ENCODE peak calls at places on chromosomes 6 and 20, in six cellular contexts. G is naive thymus-derived CD4-positive, alpha-beta T cell; I is BE2C; T is HL-60; R is small intestine; B is SK-N-MC. F is an unnamed sample.
A peak's percentile ranks its signal among the peaks of the same experiment; 100 is the strongest.

GRCh38 chr6:162942860-162943259 is 215.1 kb downstream of the PACRG start:
- DNase-seq in G (no peak), I (no peak), T (no peak), R (no peak), B (no peak), F (peak; percentile 95)

GRCh38 chr6:332671-333070 is 40.4 kb downstream of the DUSP22 start:
- DNase-seq in G (no peak), I (no peak), T (no peak), R (no peak), B (no peak), F (peak; percentile 85)

GRCh38 chr20:11845311-11845710 is 72.4 kb upstream of the BTBD3 start:
- DNase-seq in G (no peak), I (no peak), T (no peak), R (no peak), B (no peak), F (no peak)

GRCh38 chr6:45369870-45370269 is 7.9 kb downstream of the SUPT3H start:
- DNase-seq in G (no peak), I (no peak), T (no peak), R (no peak), B (no peak), F (no peak)

GRCh38 chr20:35306931-35307517 is 14.8 kb upstream of the FAM83C start:
- DNase-seq in G (peak; percentile 19), I (peak; percentile 77), T (no peak), R (peak; percentile 73), B (no peak), F (peak; percentile 90)

GRCh38 chr6:116215414-116215813 is 38.5 kb downstream of the TSPYL4 start:
- DNase-seq in G (no peak), I (no peak), T (no peak), R (no peak), B (no peak), F (no peak)

GRCh38 chr20:33246077-33246476 is 10.3 kb downstream of the BPIFA1 start:
- DNase-seq in G (no peak), I (no peak), T (no peak), R (no peak), B (no peak), F (no peak)

GRCh38 chr6:39466664-39467063 is 144.2 kb upstream of the KCNK16 start:
- DNase-seq in G (no peak), I (no peak), T (no peak), R (peak; percentile 23), B (no peak), F (no peak)

GRCh38 chr6:153947817-153948447 is 91.1 kb upstream of the OPRM1 start:
- DNase-seq in G (peak; percentile 3), I (peak; percentile 25), T (no peak), R (peak; percentile 38), B (peak; percentile 55), F (no peak)

GRCh38 chr20:52312131-52312729 is 120.7 kb upstream of the ZFP64 start:
- DNase-seq in G (peak; percentile 72), I (peak; percentile 65), T (peak; percentile 10), R (peak; percentile 59), B (peak; percentile 91), F (peak; percentile 17)

GRCh38 chr20:20549699-20550098 is 162.7 kb downstream of the RALGAPA2 start:
- DNase-seq in G (no peak), I (no peak), T (no peak), R (peak; percentile 65), B (no peak), F (peak; percentile 83)

DNA sequence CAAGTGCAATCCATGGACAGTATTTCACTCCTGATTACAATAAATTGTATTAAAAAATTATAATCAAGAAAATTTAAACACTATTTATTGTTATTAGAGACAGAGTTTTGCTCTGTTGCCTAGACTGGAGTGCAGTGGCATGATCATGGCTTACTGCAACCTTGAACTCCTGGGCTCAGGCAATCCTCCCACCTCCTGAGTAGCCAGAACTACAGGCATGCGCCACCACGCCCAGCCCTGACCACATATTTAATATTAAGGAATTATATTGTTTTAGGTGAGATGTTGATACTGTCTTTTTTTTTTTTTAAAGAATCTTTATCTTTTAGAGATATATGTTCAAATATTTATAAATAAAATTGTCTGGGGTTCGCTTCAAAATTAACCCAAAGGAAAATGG is 14.6 kb downstream of the LCA5 start:
- DNase-seq in G (no peak), I (no peak), T (no peak), R (no peak), B (no peak), F (no peak)
- H3K4me3 ChIP-seq in G (no peak overlapping the region), I (no peak overlapping the region), T (no peak overlapping the region), R (no peak overlapping the region), B (no peak overlapping the region), F (no peak overlapping the region)

GRCh38 chr20:56629464-56630085 is 469 bp downstream of the TFAP2C start:
- DNase-seq in G (no peak), I (no peak), T (no peak), R (no peak), B (no peak), F (no peak)
- H3K4me3 ChIP-seq in G (no peak overlapping the region), I (no peak overlapping the region), T (no peak overlapping the region), R (peak overlapping the region; percentile 25), B (peak overlapping the region; percentile 62), F (peak overlapping the region; percentile 47)

DNA sequence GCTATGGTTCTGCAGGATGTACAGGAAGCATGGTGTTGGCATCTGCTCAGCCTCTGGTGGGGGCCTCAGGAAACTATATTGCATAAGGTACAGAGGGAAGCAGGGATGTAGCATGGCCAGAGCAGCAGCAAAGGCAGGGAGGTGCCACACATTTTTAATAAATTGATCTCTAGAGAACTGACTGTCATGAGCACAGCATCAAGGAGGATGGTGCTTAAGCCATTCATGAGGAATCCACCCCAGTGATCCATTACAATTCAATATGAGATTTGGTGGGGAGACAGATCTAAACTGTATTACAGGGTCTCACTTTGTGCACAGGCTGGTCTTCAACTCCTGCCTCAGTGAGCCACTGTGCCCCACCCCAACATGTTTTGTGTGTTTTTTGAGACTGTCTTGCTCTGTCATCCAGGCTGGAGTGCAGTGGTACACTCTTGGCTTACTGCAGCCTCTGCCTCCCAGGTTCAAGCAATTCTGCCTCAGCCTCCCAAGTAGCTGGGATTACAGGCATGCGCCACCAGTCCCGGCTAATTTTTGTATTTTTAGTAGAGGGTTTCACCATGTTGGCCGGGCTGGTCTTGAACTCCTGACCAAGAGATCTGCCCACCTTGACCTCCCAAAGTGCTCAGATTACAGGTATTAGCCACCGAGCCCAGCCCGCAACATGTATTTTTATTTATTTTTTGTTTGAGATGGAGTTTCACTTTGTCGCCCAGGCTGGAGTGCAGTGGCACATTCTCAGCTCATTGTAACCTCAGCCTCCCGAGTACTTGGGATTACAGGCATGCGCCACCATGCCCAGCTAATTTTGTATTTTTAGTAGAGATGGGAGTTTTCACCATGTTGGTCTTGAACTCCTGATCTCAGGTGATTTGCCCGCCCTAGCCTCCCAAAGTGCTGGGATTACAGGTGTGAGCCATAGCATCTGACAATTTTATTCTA is 10.3 kb downstream of the HSPA1B start:
- DNase-seq in G (no peak), I (no peak), T (peak; percentile 61), R (no peak), B (no peak), F (no peak)
- H3K4me3 ChIP-seq in G (peak overlapping the region; percentile 56), I (peak overlapping the region; percentile 100), T (peak overlapping the region; percentile 63), R (no peak overlapping the region), B (peak overlapping the region; percentile 88), F (peak overlapping the region; percentile 89)

DNA sequence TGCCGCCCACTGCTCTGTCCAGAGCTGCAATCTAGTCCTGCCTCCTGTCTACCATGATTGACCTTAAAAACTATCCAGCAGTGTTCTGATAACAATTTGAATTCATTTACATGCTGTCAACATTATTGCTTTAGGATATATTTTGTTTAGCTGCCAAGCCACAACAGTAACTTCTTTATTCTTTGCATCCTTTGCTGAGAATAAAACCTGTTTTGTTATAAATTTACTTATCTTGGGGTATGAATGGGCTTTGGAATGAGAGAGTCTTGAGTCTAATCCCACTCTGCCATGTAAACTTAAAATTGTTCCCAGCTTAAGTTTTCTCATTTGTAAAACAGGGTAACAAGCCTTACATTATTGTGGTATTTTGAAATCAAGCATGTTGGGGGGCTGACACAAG is 116.4 kb downstream of the FLRT3 start:
- DNase-seq in G (no peak), I (no peak), T (no peak), R (no peak), B (no peak), F (no peak)
- H3K4me3 ChIP-seq in G (no peak overlapping the region), I (no peak overlapping the region), T (no peak overlapping the region), R (no peak overlapping the region), B (no peak overlapping the region), F (no peak overlapping the region)

GRCh38 chr6:97102152-97102790 is 177.7 kb downstream of the KLHL32 start:
- DNase-seq in G (no peak), I (no peak), T (no peak), R (no peak), B (no peak), F (peak; percentile 16)

GRCh38 chr6:97095466-97095865 is 170.9 kb downstream of the KLHL32 start:
- DNase-seq in G (no peak), I (no peak), T (no peak), R (no peak), B (no peak), F (no peak)

GRCh38 chr6:97094376-97094775 is 169.8 kb downstream of the KLHL32 start:
- DNase-seq in G (no peak), I (no peak), T (no peak), R (no peak), B (no peak), F (no peak)

GRCh38 chr6:97097068-97098047 is 172.8 kb downstream of the KLHL32 start:
- DNase-seq in G (no peak), I (no peak), T (no peak), R (no peak), B (no peak), F (no peak)
- H3K4me3 ChIP-seq in G (no peak overlapping the region), I (no peak overlapping the region), T (no peak overlapping the region), R (no peak overlapping the region), B (no peak overlapping the region), F (no peak overlapping the region)

DNA sequence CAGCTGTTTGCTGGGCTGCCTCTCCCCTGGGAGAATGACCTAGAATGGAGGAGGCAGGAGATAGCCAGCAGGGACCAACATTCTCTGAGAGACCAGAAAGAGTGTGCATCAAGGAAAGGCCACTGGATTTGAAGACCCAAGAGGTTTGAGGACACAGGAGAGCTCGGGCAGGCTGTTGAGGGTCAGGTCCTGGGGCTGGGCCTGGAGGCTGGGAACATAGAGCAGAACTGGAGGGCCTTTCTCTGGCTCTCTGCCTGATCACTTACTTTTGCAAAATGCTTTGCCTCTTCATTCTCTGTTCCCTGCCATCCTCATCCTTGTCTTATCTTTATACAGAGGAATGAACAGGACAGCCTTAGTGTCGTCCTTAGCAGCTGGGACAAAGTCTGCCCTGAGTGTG is 2.5 kb downstream of the IYD start:
- DNase-seq in G (no peak), I (no peak), T (no peak), R (no peak), B (no peak), F (no peak)
- H3K4me3 ChIP-seq in G (no peak overlapping the region), I (no peak overlapping the region), T (no peak overlapping the region), R (no peak overlapping the region), B (no peak overlapping the region), F (no peak overlapping the region)

GRCh38 chr6:169452117-169452868 is 198.6 kb upstream of the THBS2 start:
- DNase-seq in G (no peak), I (no peak), T (no peak), R (no peak), B (no peak), F (peak; percentile 35)
- H3K4me3 ChIP-seq in G (no peak overlapping the region), I (no peak overlapping the region), T (no peak overlapping the region), R (no peak overlapping the region), B (no peak overlapping the region), F (no peak overlapping the region)